ENCODE peak calls at places on chromosomes 7 and 10, in seven cellular contexts. A is RPMI7951; X is stimulated activated CD4-positive, alpha-beta T cell treated with anti-CD3 and anti-CD28 coated beads, Interleukin-12 subunit alpha, Interleukin-12 subunit beta, amount 100 ng/mL, for 4 hours; Q is Ammon's horn; R is T-cell; S is spleen; M is body of pancreas. U is an unnamed sample.
A peak's percentile ranks its signal among the peaks of the same experiment; 100 is the strongest.

GRCh38 chr10:7260412-7260900 is 150.4 kb downstream of the SFMBT2 start:
- DNase-seq in A (peak; percentile 59), X (no peak), Q (peak; percentile 88), R (no peak), S (no peak), M (peak; percentile 64), U (peak; percentile 40)

GRCh38 chr7:156827587-156828203 is 65.3 kb downstream of the LMBR1 start:
- DNase-seq in A (peak; percentile 15), X (no peak), Q (no peak), R (no peak), S (no peak), M (no peak), U (no peak)

GRCh38 chr7:37448057-37448636 is 517 bp downstream of the ELMO1 start:
- DNase-seq in A (no peak), X (peak; percentile 46), Q (no peak), R (no peak), S (no peak), M (no peak), U (no peak)

GRCh38 chr10:114077815-114078219 is 34.2 kb downstream of the ADRB1 start:
- DNase-seq in A (no peak), X (no peak), Q (no peak), R (no peak), S (no peak), M (no peak), U (no peak)

GRCh38 chr10:16626697-16627096 is 105.0 kb upstream of the C1QL3 start:
- DNase-seq in A (no peak), X (no peak), Q (no peak), R (no peak), S (no peak), M (no peak), U (no peak)

GRCh38 chr10:127196227-127196954 is at the start of gene INSYN2A:
- DNase-seq in A (peak; percentile 35), X (no peak), Q (peak; percentile 53), R (no peak), S (no peak), M (peak; percentile 17), U (no peak)

GRCh38 chr7:129187681-129188371 is 607 bp upstream of the SMO start:
- DNase-seq in A (no peak), X (no peak), Q (no peak), R (no peak), S (no peak), M (no peak), U (no peak)

GRCh38 chr10:21950566-21950965 is 53.0 kb downstream of the DNAJC1 start:
- DNase-seq in A (no peak), X (no peak), Q (no peak), R (no peak), S (no peak), M (no peak), U (no peak)

GRCh38 chr10:78231930-78232329 is 198.3 kb downstream of the RPS24 start:
- DNase-seq in A (peak; percentile 10), X (no peak), Q (peak; percentile 30), R (no peak), S (no peak), M (peak; percentile 51), U (no peak)

GRCh38 chr10:67612577-67613537 is 83.1 kb downstream of the CTNNA3 start:
- DNase-seq in A (peak; percentile 50), X (no peak), Q (no peak), R (peak; percentile 50), S (no peak), M (no peak), U (no peak)

GRCh38 chr7:115910541-115911164 is 119.9 kb downstream of the TFEC start:
- DNase-seq in A (peak; percentile 39), X (no peak), Q (peak; percentile 21), R (no peak), S (no peak), M (no peak), U (no peak)

GRCh38 chr10:129500617-129501339 is 33.7 kb downstream of the MGMT start:
- DNase-seq in A (no peak), X (no peak), Q (no peak), R (no peak), S (no peak), M (no peak), U (no peak)

GRCh38 chr7:154827007-154827406 is 175.9 kb downstream of the PAXIP1 start:
- DNase-seq in A (no peak), X (no peak), Q (no peak), R (no peak), S (no peak), M (no peak), U (no peak)

GRCh38 chr7:101519324-101520017 is 109.6 kb downstream of the MYL10 start:
- DNase-seq in A (peak; percentile 81), X (no peak), Q (no peak), R (no peak), S (no peak), M (no peak), U (no peak)

GRCh38 chr10:63268139-63268797 is 135.1 kb downstream of the NRBF2 start:
- DNase-seq in A (peak; percentile 25), X (no peak), Q (no peak), R (no peak), S (no peak), M (no peak), U (no peak)

GRCh38 chr10:15333909-15334649 is 37.0 kb downstream of the FAM171A1 start:
- DNase-seq in A (peak; percentile 75), X (no peak), Q (no peak), R (no peak), S (no peak), M (no peak), U (no peak)

GRCh38 chr7:151304856-151305255 is 36.8 kb upstream of the NUB1 start:
- DNase-seq in A (peak; percentile 15), X (no peak), Q (no peak), R (no peak), S (no peak), M (no peak), U (no peak)

GRCh38 chr10:44619975-44620374 is 235.1 kb upstream of the CXCL12 start:
- DNase-seq in A (peak; percentile 34), X (no peak), Q (no peak), R (no peak), S (no peak), M (no peak), U (no peak)

GRCh38 chr7:128178611-128179010 is 62.5 kb upstream of the LEP start:
- DNase-seq in A (no peak), X (no peak), Q (no peak), R (no peak), S (no peak), M (no peak), U (no peak)

GRCh38 chr7:151626422-151627115 is 106.9 kb upstream of the RHEB start:
- DNase-seq in A (peak; percentile 65), X (peak; percentile 12), Q (peak; percentile 48), R (peak; percentile 20), S (no peak), M (peak; percentile 76), U (peak; percentile 33)

GRCh38 chr7:137862358-137862757 is 15.6 kb upstream of the DGKI start:
- DNase-seq in A (no peak), X (no peak), Q (no peak), R (no peak), S (no peak), M (no peak), U (no peak)

GRCh38 chr10:6928531-6929080 is 348.5 kb upstream of the PRKCQ start:
- DNase-seq in A (no peak), X (no peak), Q (peak; percentile 24), R (no peak), S (no peak), M (no peak), U (no peak)

GRCh38 chr7:2962860-2963259 is 80.8 kb downstream of the CARD11 start:
- DNase-seq in A (no peak), X (no peak), Q (no peak), R (no peak), S (no peak), M (no peak), U (no peak)

GRCh38 chr7:138565071-138565450 is 105.0 kb downstream of the TRIM24 start:
- DNase-seq in A (no peak), X (no peak), Q (no peak), R (no peak), S (no peak), M (no peak), U (no peak)

GRCh38 chr10:51251110-51251509 is 176.8 kb downstream of the PRKG1 start:
- DNase-seq in A (no peak), X (no peak), Q (no peak), R (no peak), S (no peak), M (no peak), U (no peak)

GRCh38 chr7:69756235-69756634 is 158.0 kb downstream of the AUTS2 start:
- DNase-seq in A (peak; percentile 6), X (no peak), Q (no peak), R (no peak), S (no peak), M (no peak), U (no peak)

GRCh38 chr7:131117439-131117838 is 210.2 kb upstream of the MKLN1 start:
- DNase-seq in A (no peak), X (no peak), Q (no peak), R (no peak), S (no peak), M (no peak), U (no peak)

GRCh38 chr7:97117372-97118188 is at the start of gene SDHAF3:
- DNase-seq in A (peak; percentile 98), X (peak; percentile 98), Q (peak; percentile 96), R (peak; percentile 98), S (peak; percentile 99), M (peak; percentile 98), U (peak; percentile 99)

GRCh38 chr10:104510644-104511043 is 130.4 kb upstream of the SORCS3 start:
- DNase-seq in A (no peak), X (no peak), Q (no peak), R (no peak), S (no peak), M (no peak), U (no peak)